ENCODE peak calls at places on chromosomes 13 and 19, in six cellular contexts. U is epithelial cell of proximal tubule, A is lower leg skin, J is ovary, H is BJ, O is IMR-90. B is an unnamed sample.

GRCh38 chr19:16073988-16074387 is 2.3 kb upstream of the TPM4 start:
- DNase-seq in U (no peak), A (no peak), J (no peak), H (no peak), O (no peak), B (peak; percentile 65)

GRCh38 chr13:110446570-110446880 is 115.0 kb downstream of the RAB20 start:
- DNase-seq in U (no peak), A (no peak), J (no peak), H (no peak), O (no peak), B (no peak)

GRCh38 chr19:55552620-55553019 is 7.3 kb upstream of the SBK3 start:
- DNase-seq in U (no peak), A (no peak), J (peak; percentile 56), H (peak; percentile 85), O (peak; percentile 89), B (no peak)

GRCh38 chr19:55088021-55088451 is 12.4 kb downstream of the EPS8L1 start:
- DNase-seq in U (no peak), A (no peak), J (no peak), H (no peak), O (no peak), B (no peak)

GRCh38 chr13:78478183-78478582 is 125.2 kb downstream of the POU4F1 start:
- DNase-seq in U (no peak), A (no peak), J (no peak), H (no peak), O (no peak), B (no peak)

GRCh38 chr13:100941811-100942361 is 267.3 kb upstream of the TMTC4 start:
- DNase-seq in U (no peak), A (no peak), J (no peak), H (no peak), O (peak; percentile 1), B (no peak)

GRCh38 chr13:65499251-65499650 is 1730.9 kb downstream of the PCDH9 start:
- DNase-seq in U (no peak), A (no peak), J (no peak), H (peak; percentile 16), O (no peak), B (no peak)

GRCh38 chr19:18682807-18683108 is 722 bp upstream of the CRTC1 start:
- DNase-seq in U (no peak), A (no peak), J (no peak), H (no peak), O (no peak), B (no peak)

GRCh38 chr13:41299316-41300094 is 11.6 kb upstream of the NAA16 start:
- DNase-seq in U (no peak), A (no peak), J (no peak), H (no peak), O (no peak), B (no peak)

GRCh38 chr13:109781384-109782065 is 4.9 kb downstream of the IRS2 start:
- DNase-seq in U (no peak), A (peak; percentile 31), J (peak; percentile 92), H (no peak), O (no peak), B (no peak)

GRCh38 chr13:30577381-30577780 is 40.3 kb upstream of the USPL1 start:
- DNase-seq in U (peak; percentile 45), A (no peak), J (no peak), H (peak; percentile 65), O (peak; percentile 95), B (no peak)

GRCh38 chr13:99434258-99434788 is 66.9 kb upstream of the TM9SF2 start:
- DNase-seq in U (no peak), A (no peak), J (no peak), H (no peak), O (no peak), B (no peak)

GRCh38 chr13:46860734-46861133 is 36.1 kb downstream of the HTR2A start:
- DNase-seq in U (no peak), A (no peak), J (no peak), H (no peak), O (no peak), B (no peak)
- H3K4me3 ChIP-seq in U (no peak overlapping the region), A (no peak overlapping the region), J (no peak overlapping the region), H (no peak overlapping the region), O (no peak overlapping the region), B (no peak overlapping the region)

GRCh38 chr19:3483226-3483628 is at the start of gene SMIM44:
- DNase-seq in U (no peak), A (no peak), J (no peak), H (no peak), O (no peak), B (no peak)
- H3K4me3 ChIP-seq in U (no peak within 1 kb of the TSS), A (no peak within 1 kb of the TSS), J (no peak within 1 kb of the TSS), H (no peak within 1 kb of the TSS), O (no peak within 1 kb of the TSS), B (no peak within 1 kb of the TSS)

DNA sequence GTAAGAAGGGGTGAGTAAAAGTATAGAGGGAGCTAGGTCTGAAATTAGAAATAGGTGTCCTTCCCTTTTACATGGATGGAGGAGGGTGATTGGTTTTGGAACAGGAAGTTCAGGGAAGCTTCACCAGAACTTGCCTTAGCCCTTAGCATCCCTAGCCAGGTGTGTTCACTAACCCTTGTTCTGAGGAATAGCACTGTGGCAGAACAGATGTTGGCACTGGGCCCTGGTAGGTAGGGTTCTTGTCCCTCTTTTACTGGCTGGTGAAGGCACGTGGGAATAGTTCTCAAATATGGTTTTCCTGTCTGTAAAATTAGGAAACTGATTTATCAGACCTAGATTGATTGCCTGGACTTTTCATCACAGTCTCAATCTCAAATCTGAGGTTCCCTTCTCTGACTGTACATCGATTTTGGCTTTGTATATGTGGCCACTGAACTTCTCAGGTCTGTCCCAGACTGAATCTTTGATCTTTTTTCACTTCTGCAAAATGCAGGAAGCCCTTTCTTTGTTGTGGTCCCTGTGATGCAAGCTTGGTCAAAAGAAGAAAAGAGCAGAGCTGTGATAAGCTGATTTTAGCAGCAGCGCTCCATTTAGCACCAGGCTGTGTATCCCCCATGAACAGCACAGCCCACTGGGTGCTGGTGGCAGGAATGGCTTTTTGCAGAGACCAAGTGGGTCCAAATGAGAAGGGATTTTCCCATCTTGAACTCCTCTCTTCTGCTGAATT is 86.2 kb upstream of the HTR2A start:
- DNase-seq in U (no peak), A (no peak), J (no peak), H (no peak), O (no peak), B (peak; percentile 11)
- H3K4me3 ChIP-seq in U (no peak overlapping the region), A (no peak overlapping the region), J (no peak overlapping the region), H (no peak overlapping the region), O (no peak overlapping the region), B (no peak overlapping the region)

DNA sequence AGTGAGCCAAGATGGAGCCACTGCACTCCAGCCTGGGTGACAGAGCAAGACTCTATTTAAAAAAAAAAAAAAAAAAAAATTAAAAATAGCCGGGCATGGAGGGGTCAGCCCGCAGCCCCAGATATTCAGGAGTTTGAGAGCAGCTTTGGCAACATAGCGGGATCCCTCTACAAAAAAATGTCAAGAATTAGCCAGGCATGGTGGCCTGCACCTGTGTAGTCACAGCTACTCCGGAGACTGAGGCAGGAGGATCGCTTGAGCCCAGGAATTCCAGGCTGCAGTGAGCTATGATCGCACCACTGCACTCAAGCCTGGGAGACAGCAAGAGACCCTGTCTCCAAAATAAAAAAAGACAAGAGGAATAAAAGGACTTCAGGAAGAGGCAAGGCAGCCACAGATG is 716 bp downstream of the AP1M2 start:
- DNase-seq in U (no peak), A (no peak), J (no peak), H (no peak), O (no peak), B (no peak)
- H3K4me3 ChIP-seq in U (no peak overlapping the region), A (no peak overlapping the region), J (no peak overlapping the region), H (no peak overlapping the region), O (no peak overlapping the region), B (no peak overlapping the region)

GRCh38 chr19:44741841-44742352 is 6.6 kb upstream of the BCL3 start:
- DNase-seq in U (peak; percentile 97), A (peak; percentile 98), J (peak; percentile 98), H (peak; percentile 98), O (peak; percentile 100), B (no peak)
- H3K4me3 ChIP-seq in U (no peak overlapping the region), A (no peak overlapping the region), J (no peak overlapping the region), H (no peak overlapping the region), O (no peak overlapping the region), B (no peak overlapping the region)

DNA sequence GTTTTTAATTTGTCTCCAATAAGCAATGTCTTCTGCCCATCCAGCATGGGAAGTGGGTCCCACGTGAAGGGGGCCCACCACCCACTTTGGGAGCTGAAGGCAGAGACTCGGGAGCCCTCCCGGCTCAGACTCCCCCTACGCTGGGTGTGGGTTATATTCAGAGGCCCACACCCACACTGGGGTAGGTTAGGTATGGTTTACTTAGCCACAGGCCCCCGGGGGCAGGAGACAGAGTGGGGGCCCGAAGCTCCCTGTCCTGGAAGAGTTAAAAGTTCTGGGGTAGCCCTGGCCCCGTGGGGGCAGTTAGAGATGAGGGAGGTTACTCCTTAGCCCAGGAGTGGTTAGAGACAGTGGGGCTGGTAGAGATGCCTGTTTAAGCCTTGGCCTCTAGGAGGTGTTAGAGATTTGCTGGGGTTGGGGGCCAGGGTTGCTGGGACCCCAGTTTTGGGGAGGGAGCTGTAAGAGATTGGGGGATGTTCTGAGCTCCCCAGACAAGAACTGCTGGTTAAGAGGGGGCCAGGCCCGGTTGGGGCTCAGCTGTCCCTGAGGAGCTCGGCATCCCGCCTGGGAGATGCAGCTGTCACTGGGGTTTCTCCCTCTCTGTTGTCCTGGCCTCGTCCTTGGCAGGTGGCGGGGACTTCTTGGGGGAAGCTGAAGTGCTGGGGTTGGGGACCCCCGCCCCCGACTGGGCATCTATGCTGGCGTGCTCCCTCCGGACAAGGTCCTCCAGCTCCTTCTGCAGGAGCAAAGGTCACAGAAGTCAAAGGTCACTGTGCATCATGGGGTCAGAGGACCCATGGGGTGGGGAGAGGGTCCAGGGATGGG is 712 bp upstream of the RINL start:
- DNase-seq in U (no peak), A (no peak), J (no peak), H (no peak), O (no peak), B (no peak)
- H3K4me3 ChIP-seq in U (no peak overlapping the region), A (no peak overlapping the region), J (no peak overlapping the region), H (no peak overlapping the region), O (no peak overlapping the region), B (peak overlapping the region; percentile 57)

DNA sequence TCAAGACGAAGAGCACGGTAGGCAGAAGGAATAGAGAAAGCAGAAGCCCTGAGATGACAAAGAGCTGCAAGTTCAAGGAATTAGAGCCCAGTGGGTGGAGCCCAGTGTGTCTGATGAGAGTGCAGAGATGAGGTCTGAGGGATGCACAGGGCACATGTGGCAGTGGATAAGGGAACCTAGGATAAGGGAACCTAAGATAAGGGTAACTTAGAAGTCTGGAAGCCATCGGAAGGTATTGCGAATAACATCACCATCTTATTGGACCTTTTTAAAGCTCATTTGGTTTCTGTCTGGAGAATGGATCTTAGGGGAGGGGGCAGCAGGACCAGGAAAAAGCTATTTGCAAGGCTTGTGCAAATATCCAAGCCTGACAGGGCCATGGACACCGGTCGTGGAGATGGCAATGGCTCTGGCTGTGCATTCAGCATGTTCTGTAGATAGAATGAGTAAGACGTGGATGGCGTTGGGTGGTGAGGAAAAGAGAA is 1.3 kb downstream of the FPR3 start:
- DNase-seq in U (no peak), A (no peak), J (no peak), H (no peak), O (no peak), B (no peak)
- H3K4me3 ChIP-seq in U (no peak overlapping the region), A (no peak overlapping the region), J (no peak overlapping the region), H (no peak overlapping the region), O (no peak overlapping the region), B (no peak overlapping the region)

DNA sequence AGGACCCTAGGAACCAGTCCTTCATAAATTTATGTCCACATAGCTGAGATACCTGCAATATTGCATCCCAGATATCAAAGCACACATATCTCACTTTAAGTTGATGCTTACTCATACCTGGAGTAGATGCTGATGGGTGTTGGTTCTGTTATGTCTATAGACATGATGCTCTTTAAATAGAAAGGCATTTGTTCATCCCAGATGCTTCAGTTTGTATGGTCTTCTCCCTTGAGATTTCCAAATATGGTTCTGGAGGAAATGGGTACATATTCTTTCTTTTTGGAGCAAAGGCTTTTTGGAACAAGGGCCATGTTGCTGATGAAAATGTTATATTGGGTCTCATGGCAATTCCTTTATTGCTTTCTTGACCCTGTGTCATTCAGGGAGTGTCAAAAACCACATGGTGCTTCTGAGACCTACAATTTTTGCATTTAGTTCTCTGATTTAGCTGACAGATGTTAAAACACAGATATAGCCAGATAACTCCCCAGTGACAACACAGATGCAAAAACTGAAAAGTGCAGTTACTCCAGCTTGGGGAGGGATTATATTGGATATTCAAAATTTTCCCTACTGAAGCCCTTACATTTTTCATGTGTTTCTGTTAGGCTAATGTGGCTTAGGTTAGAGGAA is 211.4 kb downstream of the KCNRG start:
- DNase-seq in U (no peak), A (no peak), J (no peak), H (no peak), O (no peak), B (no peak)
- H3K4me3 ChIP-seq in U (no peak overlapping the region), A (no peak overlapping the region), J (no peak overlapping the region), H (no peak overlapping the region), O (no peak overlapping the region), B (no peak overlapping the region)